ENCODE peak calls at places on chromosomes 13 and 19, in ten cellular contexts. X, P, B, R, Q, I, O, L, D and K are unnamed samples.

GRCh38 chr19:55461974-55462628 is 659 bp upstream of the ISOC2 start:
- DNase-seq in X (no peak), P (no peak), B (peak; percentile 31), R (no peak), Q (no peak), I (no peak), O (no peak), L (no peak), D (no peak), K (peak; percentile 35)

GRCh38 chr19:49677232-49677881 is at the start of gene PRMT1:
- DNase-seq in X (peak; percentile 85), P (peak; percentile 93), B (peak; percentile 29), R (no peak), Q (no peak), I (no peak), O (peak; percentile 62), L (no peak), D (no peak), K (no peak)

GRCh38 chr13:40096357-40096911 is 441.0 kb downstream of the COG6 start:
- DNase-seq in X (no peak), P (no peak), B (no peak), R (peak; percentile 29), Q (no peak), I (no peak), O (no peak), L (no peak), D (no peak), K (no peak)

GRCh38 chr19:37981785-37982475 is 74.9 kb downstream of the SIPA1L3 start:
- DNase-seq in X (peak; percentile 27), P (no peak), B (peak; percentile 96), R (no peak), Q (no peak), I (no peak), O (no peak), L (no peak), D (no peak), K (no peak)

GRCh38 chr19:33868821-33869412 is 72.2 kb downstream of the KCTD15 start:
- DNase-seq in X (peak; percentile 83), P (no peak), B (peak; percentile 3), R (no peak), Q (no peak), I (no peak), O (no peak), L (no peak), D (peak; percentile 56), K (peak; percentile 44)

GRCh38 chr13:113184568-113185440 is 23.7 kb downstream of the PCID2 start:
- DNase-seq in X (no peak), P (no peak), B (no peak), R (no peak), Q (peak; percentile 7), I (no peak), O (peak; percentile 47), L (no peak), D (no peak), K (no peak)

GRCh38 chr13:24251525-24251924 is 57.9 kb upstream of the C1QTNF9 start:
- DNase-seq in X (no peak), P (no peak), B (no peak), R (peak; percentile 90), Q (no peak), I (no peak), O (peak; percentile 91), L (no peak), D (no peak), K (no peak)

GRCh38 chr19:45568732-45569131 is 15.9 kb downstream of the OPA3 start:
- DNase-seq in X (no peak), P (peak; percentile 86), B (peak; percentile 79), R (no peak), Q (no peak), I (no peak), O (no peak), L (no peak), D (no peak), K (peak; percentile 97)

GRCh38 chr19:16894080-16894479 is 5.3 kb downstream of the F2RL3 start:
- DNase-seq in X (no peak), P (peak; percentile 62), B (no peak), R (no peak), Q (no peak), I (no peak), O (no peak), L (no peak), D (no peak), K (no peak)

GRCh38 chr13:107873908-107874307 is 341.4 kb downstream of the LIG4 start:
- DNase-seq in X (no peak), P (no peak), B (no peak), R (no peak), Q (no peak), I (no peak), O (no peak), L (no peak), D (no peak), K (no peak)

GRCh38 chr19:35460608-35461007 is 12.6 kb downstream of the FFAR2 start:
- DNase-seq in X (no peak), P (no peak), B (no peak), R (no peak), Q (no peak), I (no peak), O (no peak), L (no peak), D (no peak), K (no peak)

GRCh38 chr13:97433727-97434416 is at the start of gene RAP2A:
- DNase-seq in X (peak; percentile 96), P (peak; percentile 95), B (peak; percentile 88), R (peak; percentile 90), Q (peak; percentile 86), I (peak; percentile 85), O (peak; percentile 91), L (peak; percentile 70), D (peak; percentile 82), K (peak; percentile 77)

GRCh38 chr13:108961542-108962125 is 332.2 kb downstream of the MYO16 start:
- DNase-seq in X (no peak), P (peak; percentile 14), B (peak; percentile 43), R (peak; percentile 55), Q (no peak), I (no peak), O (peak; percentile 29), L (no peak), D (no peak), K (peak; percentile 61)

GRCh38 chr13:76225815-76226489 is 589.8 kb downstream of the LMO7 start:
- DNase-seq in X (peak; percentile 23), P (no peak), B (peak; percentile 40), R (no peak), Q (peak; percentile 86), I (no peak), O (no peak), L (no peak), D (no peak), K (no peak)

GRCh38 chr19:56079609-56080008 is 41.5 kb downstream of the ZNF787 start:
- DNase-seq in X (no peak), P (no peak), B (no peak), R (no peak), Q (no peak), I (no peak), O (no peak), L (no peak), D (no peak), K (no peak)

GRCh38 chr13:50174630-50175029 is 159.4 kb downstream of the KCNRG start:
- DNase-seq in X (no peak), P (no peak), B (no peak), R (no peak), Q (no peak), I (no peak), O (no peak), L (no peak), D (no peak), K (no peak)

GRCh38 chr13:113935081-113935511 is 38.8 kb downstream of the C13orf46 start:
- DNase-seq in X (peak; percentile 85), P (peak; percentile 88), B (no peak), R (no peak), Q (no peak), I (no peak), O (no peak), L (no peak), D (no peak), K (no peak)

GRCh38 chr19:45607071-45608029 is 5.3 kb upstream of the GPR4 start:
- DNase-seq in X (peak; percentile 91), P (peak; percentile 94), B (peak; percentile 44), R (peak; percentile 21), Q (peak; percentile 59), I (peak; percentile 68), O (peak; percentile 19), L (no peak), D (peak; percentile 72), K (peak; percentile 44)

GRCh38 chr19:23118400-23118799 is 1.6 kb downstream of the ZNF730 start:
- DNase-seq in X (no peak), P (no peak), B (no peak), R (no peak), Q (no peak), I (no peak), O (no peak), L (no peak), D (no peak), K (no peak)
- H3K27me3 ChIP-seq in X (no peaks in the 10 kb centered on the region), P (no peaks in the 10 kb centered on the region), B (no peaks in the 10 kb centered on the region), R (no peaks in the 10 kb centered on the region), Q (no peaks in the 10 kb centered on the region), I (no peaks in the 10 kb centered on the region), O (no peaks in the 10 kb centered on the region), L (no peaks in the 10 kb centered on the region), D (no peaks in the 10 kb centered on the region), K (no peaks in the 10 kb centered on the region)

GRCh38 chr13:26051231-26052135 is at the start of gene SHISA2:
- DNase-seq in X (peak; percentile 75), P (peak; percentile 87), B (peak; percentile 67), R (no peak), Q (no peak), I (no peak), O (no peak), L (no peak), D (no peak), K (peak; percentile 20)
- H3K27me3 ChIP-seq in X (no peaks in the 10 kb centered on the region), P (peaks cover 64% of the 10 kb centered on the region), B (peaks cover 32% of the 10 kb centered on the region), R (peaks cover 20% of the 10 kb centered on the region), Q (no peaks in the 10 kb centered on the region), I (no peaks in the 10 kb centered on the region), O (peaks cover 16% of the 10 kb centered on the region), L (peaks cover 18% of the 10 kb centered on the region), D (no peaks in the 10 kb centered on the region), K (peaks cover 22% of the 10 kb centered on the region)

DNA sequence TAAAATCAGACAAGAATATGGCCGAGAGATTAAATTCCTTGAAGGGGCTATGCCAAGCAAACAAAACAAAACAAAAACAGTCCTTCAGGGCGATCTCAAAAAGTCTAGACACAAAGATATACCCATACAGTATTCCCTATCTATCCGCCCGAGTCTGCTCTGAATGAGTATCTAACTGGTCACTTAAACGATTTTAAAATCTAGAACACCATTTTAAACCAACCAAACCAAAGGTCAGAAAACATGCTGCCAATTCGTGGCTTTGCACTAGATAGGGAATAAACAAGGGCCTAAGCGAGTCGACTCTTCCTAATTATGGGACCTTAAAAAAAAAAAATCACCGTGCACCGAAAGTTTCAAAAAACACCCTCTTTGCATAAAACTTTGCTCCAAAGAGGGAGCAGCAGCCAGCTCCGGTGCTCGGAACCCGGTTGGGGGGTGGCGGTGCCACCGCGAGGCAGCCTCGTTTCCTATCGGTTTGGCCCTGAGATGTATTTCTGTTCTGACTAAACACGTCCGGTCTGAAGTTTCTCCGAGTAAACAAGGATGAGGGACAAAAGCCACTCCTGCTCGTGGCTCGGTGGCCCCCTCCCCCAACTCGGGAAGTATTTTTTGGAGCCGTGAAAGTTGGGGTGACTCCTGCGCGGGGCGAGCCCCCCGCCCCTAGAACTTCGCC is 1.8 kb downstream of the HMGB1 start:
- DNase-seq in X (peak; percentile 86), P (no peak), B (peak; percentile 62), R (peak; percentile 70), Q (peak; percentile 36), I (peak; percentile 51), O (peak; percentile 74), L (no peak), D (peak; percentile 54), K (peak; percentile 53)
- H3K27me3 ChIP-seq in X (no peaks in the 10 kb centered on the region), P (no peaks in the 10 kb centered on the region), B (no peaks in the 10 kb centered on the region), R (no peaks in the 10 kb centered on the region), Q (no peaks in the 10 kb centered on the region), I (no peaks in the 10 kb centered on the region), O (no peaks in the 10 kb centered on the region), L (no peaks in the 10 kb centered on the region), D (no peaks in the 10 kb centered on the region), K (no peaks in the 10 kb centered on the region)

GRCh38 chr13:99968521-99969367 is 2.8 kb downstream of the ZIC5 start:
- DNase-seq in X (no peak), P (peak; percentile 91), B (no peak), R (no peak), Q (no peak), I (no peak), O (no peak), L (no peak), D (no peak), K (no peak)
- H3K27me3 ChIP-seq in X (no peaks in the 10 kb centered on the region), P (peaks cover 82% of the 10 kb centered on the region), B (peaks cover 63% of the 10 kb centered on the region), R (peaks cover 69% of the 10 kb centered on the region), Q (peaks cover 16% of the 10 kb centered on the region), I (peaks cover 9% of the 10 kb centered on the region), O (peaks cover 67% of the 10 kb centered on the region), L (peaks cover 54% of the 10 kb centered on the region), D (peaks cover 21% of the 10 kb centered on the region), K (peaks cover 61% of the 10 kb centered on the region)